ENCODE peak calls at places on chromosomes 12 and 14, in five cellular contexts. One of them, this sample, is unnamed.

GRCh38 chr12:129325566-129325965 is 472.3 kb downstream of the GLT1D1 start:
- DNase-seq in AG10803: no peak
- DNase-seq in GM12865: no peak
- DNase-seq in left ventricle myocardium inferior: no peak
- DNase-seq in esophagus squamous epithelium: no peak
- DNase-seq in this sample: no peak

GRCh38 chr14:103731916-103732867 is 16.6 kb downstream of the ZFYVE21 start:
- DNase-seq in left ventricle myocardium inferior: no peak
- DNase-seq in AG10803: no peak
- DNase-seq in esophagus squamous epithelium: no peak
- DNase-seq in GM12865: no peak
- DNase-seq in this sample: no peak

GRCh38 chr14:77086017-77086727 is 11.9 kb upstream of the CIPC start:
- DNase-seq in esophagus squamous epithelium: no peak
- DNase-seq in AG10803: peak
- DNase-seq in GM12865: peak
- DNase-seq in left ventricle myocardium inferior: no peak
- DNase-seq in this sample: peak

GRCh38 chr14:88631091-88631490 is 68.3 kb downstream of the ZC3H14 start:
- DNase-seq in GM12865: no peak
- DNase-seq in left ventricle myocardium inferior: no peak
- DNase-seq in esophagus squamous epithelium: no peak
- DNase-seq in AG10803: no peak
- DNase-seq in this sample: no peak

GRCh38 chr14:63745858-63746425 is 18.1 kb upstream of the SGPP1 start:
- DNase-seq in GM12865: peak
- DNase-seq in esophagus squamous epithelium: no peak
- DNase-seq in left ventricle myocardium inferior: no peak
- DNase-seq in AG10803: no peak
- DNase-seq in this sample: no peak

GRCh38 chr14:94036328-94037167 is 10.4 kb downstream of the OTUB2 start:
- DNase-seq in AG10803: peak
- DNase-seq in esophagus squamous epithelium: no peak
- DNase-seq in left ventricle myocardium inferior: peak
- DNase-seq in GM12865: peak
- DNase-seq in this sample: peak

GRCh38 chr12:1523046-1523445 is 71.3 kb downstream of the FBXL14 start:
- DNase-seq in AG10803: no peak
- DNase-seq in GM12865: no peak
- DNase-seq in left ventricle myocardium inferior: no peak
- DNase-seq in esophagus squamous epithelium: no peak
- DNase-seq in this sample: no peak

GRCh38 chr12:51540996-51541395 is 50.0 kb upstream of the SCN8A start:
- DNase-seq in AG10803: no peak
- DNase-seq in GM12865: no peak
- DNase-seq in left ventricle myocardium inferior: no peak
- DNase-seq in esophagus squamous epithelium: no peak
- DNase-seq in this sample: no peak

GRCh38 chr14:77590845-77591506 is 25.5 kb downstream of the SPTLC2 start:
- DNase-seq in GM12865: peak
- DNase-seq in esophagus squamous epithelium: no peak
- DNase-seq in AG10803: no peak
- DNase-seq in left ventricle myocardium inferior: no peak
- DNase-seq in this sample: no peak

GRCh38 chr12:111368684-111369495 is at the start of gene PHETA1:
- DNase-seq in AG10803: peak
- DNase-seq in left ventricle myocardium inferior: peak
- DNase-seq in GM12865: peak
- DNase-seq in esophagus squamous epithelium: peak
- DNase-seq in this sample: peak

GRCh38 chr14:60700598-60700997 is 23.6 kb downstream of the SIX4 start:
- DNase-seq in GM12865: no peak
- DNase-seq in left ventricle myocardium inferior: no peak
- DNase-seq in esophagus squamous epithelium: no peak
- DNase-seq in AG10803: no peak
- DNase-seq in this sample: no peak
- H3K4me3 ChIP-seq in GM12865: no peak
- H3K4me3 ChIP-seq in left ventricle myocardium inferior: no peak
- H3K4me3 ChIP-seq in esophagus squamous epithelium: no peak
- H3K4me3 ChIP-seq in AG10803: no peak
- H3K4me3 ChIP-seq in this sample: no peak

DNA sequence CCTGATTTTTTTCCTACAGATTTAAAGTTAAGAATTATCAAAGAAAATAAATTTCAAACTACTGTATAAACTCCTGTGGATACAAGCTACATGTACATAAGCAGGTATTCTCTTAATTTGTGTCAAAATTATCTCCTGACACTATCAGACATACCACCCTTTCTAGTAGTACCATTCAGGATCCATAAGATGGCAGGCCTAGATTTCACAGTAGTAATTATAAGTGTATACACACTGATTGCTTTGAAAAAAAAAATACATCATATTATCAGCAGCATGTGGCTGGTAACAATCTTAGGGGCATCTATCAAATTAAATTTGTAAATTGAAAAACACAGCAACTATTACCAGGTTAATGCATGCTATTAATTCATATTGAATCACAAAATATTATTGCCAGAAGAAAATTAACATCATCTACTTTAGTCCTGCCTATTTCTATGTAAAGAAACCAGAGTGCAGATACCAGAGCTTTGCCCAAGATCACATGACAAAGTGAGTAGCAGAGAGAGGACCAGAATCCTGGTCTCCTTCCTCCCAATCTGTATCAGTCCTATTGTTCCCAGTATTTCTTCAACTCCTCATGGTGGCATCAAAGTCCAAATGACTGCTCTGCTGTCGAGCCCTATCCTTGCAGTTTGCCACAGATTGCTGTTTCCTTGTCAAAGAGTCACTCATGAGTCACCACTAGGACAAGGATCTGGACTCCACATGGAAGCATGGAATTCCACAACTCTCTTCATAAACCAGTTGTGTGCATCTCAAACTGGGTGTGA is 27.7 kb upstream of the CALM1 start:
- DNase-seq in left ventricle myocardium inferior: no peak
- DNase-seq in GM12865: no peak
- DNase-seq in esophagus squamous epithelium: no peak
- DNase-seq in AG10803: peak
- DNase-seq in this sample: peak
- TF ChIP-seq CTCF in left ventricle myocardium inferior: peak
- TF ChIP-seq CTCF in GM12865: no peak
- TF ChIP-seq CTCF in esophagus squamous epithelium: peak
- TF ChIP-seq CTCF in AG10803: no peak
- TF ChIP-seq CTCF in this sample: no peak

GRCh38 chr14:100130471-100130870 is 29.0 kb downstream of the DEGS2 start:
- DNase-seq in GM12865: no peak
- DNase-seq in esophagus squamous epithelium: no peak
- DNase-seq in left ventricle myocardium inferior: no peak
- DNase-seq in AG10803: no peak
- DNase-seq in this sample: no peak

GRCh38 chr14:100128688-100129087 is 30.8 kb downstream of the DEGS2 start:
- DNase-seq in left ventricle myocardium inferior: no peak
- DNase-seq in GM12865: no peak
- DNase-seq in esophagus squamous epithelium: no peak
- DNase-seq in AG10803: no peak
- DNase-seq in this sample: no peak

GRCh38 chr14:100129161-100129589 is 30.3 kb downstream of the DEGS2 start:
- DNase-seq in left ventricle myocardium inferior: no peak
- DNase-seq in GM12865: no peak
- DNase-seq in esophagus squamous epithelium: no peak
- DNase-seq in AG10803: peak
- DNase-seq in this sample: peak

GRCh38 chr14:100126401-100126800 is 33.0 kb downstream of the DEGS2 start:
- DNase-seq in GM12865: no peak
- DNase-seq in esophagus squamous epithelium: no peak
- DNase-seq in AG10803: no peak
- DNase-seq in left ventricle myocardium inferior: no peak
- DNase-seq in this sample: no peak

DNA sequence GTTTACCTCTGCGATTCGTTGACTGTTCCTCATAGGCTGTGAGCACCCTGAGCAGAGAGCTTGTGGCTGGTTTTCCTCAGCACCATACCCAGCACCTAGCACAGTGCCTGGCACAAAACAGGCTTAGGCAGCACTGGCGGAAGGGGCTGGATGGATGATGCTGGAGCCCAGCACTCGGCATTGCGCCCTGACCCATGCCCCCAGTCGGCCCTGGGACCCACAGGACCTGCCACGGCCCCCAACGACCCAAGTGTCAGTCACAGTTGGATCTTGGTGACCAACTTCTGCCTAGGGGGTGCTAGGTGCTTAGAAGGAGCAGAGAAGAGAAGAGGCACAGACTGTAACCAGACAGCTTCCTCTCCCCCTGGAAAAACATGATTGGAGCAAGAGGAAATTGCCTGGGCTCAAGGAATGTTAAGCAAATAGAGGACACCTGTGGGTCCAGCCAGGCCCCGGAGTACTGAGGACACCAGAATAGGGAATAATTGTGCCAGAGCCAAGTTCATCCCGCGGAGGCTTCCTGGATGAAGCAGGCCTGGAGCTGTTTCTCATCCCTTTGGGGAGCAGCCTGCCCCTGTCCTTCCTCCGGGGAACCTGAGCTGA is 31.5 kb downstream of the DEGS2 start:
- DNase-seq in AG10803: no peak
- DNase-seq in left ventricle myocardium inferior: no peak
- DNase-seq in GM12865: no peak
- DNase-seq in esophagus squamous epithelium: no peak
- DNase-seq in this sample: no peak
- H3K4me3 ChIP-seq in AG10803: no peak
- H3K4me3 ChIP-seq in left ventricle myocardium inferior: no peak
- H3K4me3 ChIP-seq in GM12865: no peak
- H3K4me3 ChIP-seq in esophagus squamous epithelium: no peak
- H3K4me3 ChIP-seq in this sample: no peak

GRCh38 chr14:61385002-61385685 is 63.8 kb downstream of the PRKCH start:
- DNase-seq in esophagus squamous epithelium: no peak
- DNase-seq in left ventricle myocardium inferior: no peak
- DNase-seq in AG10803: no peak
- DNase-seq in GM12865: peak
- DNase-seq in this sample: no peak

GRCh38 chr14:61382842-61383241 is 61.5 kb downstream of the PRKCH start:
- DNase-seq in esophagus squamous epithelium: no peak
- DNase-seq in GM12865: no peak
- DNase-seq in left ventricle myocardium inferior: no peak
- DNase-seq in AG10803: no peak
- DNase-seq in this sample: no peak

GRCh38 chr14:61379639-61380184 is 58.3 kb downstream of the PRKCH start:
- DNase-seq in esophagus squamous epithelium: no peak
- DNase-seq in AG10803: no peak
- DNase-seq in GM12865: peak
- DNase-seq in left ventricle myocardium inferior: no peak
- DNase-seq in this sample: no peak

GRCh38 chr14:61380984-61381383 is 59.6 kb downstream of the PRKCH start:
- DNase-seq in esophagus squamous epithelium: no peak
- DNase-seq in AG10803: no peak
- DNase-seq in left ventricle myocardium inferior: no peak
- DNase-seq in GM12865: no peak
- DNase-seq in this sample: no peak

GRCh38 chr14:61381589-61381988 is 60.2 kb downstream of the PRKCH start:
- DNase-seq in GM12865: peak
- DNase-seq in AG10803: no peak
- DNase-seq in esophagus squamous epithelium: no peak
- DNase-seq in left ventricle myocardium inferior: no peak
- DNase-seq in this sample: no peak
- TF ChIP-seq CTCF in GM12865: no peak
- TF ChIP-seq CTCF in AG10803: no peak
- TF ChIP-seq CTCF in esophagus squamous epithelium: no peak
- TF ChIP-seq CTCF in left ventricle myocardium inferior: no peak
- TF ChIP-seq CTCF in this sample: no peak

This sample was measured in cardiac fibroblast.